ENCODE peak calls at places on chromosomes 2 and 18, in four cellular contexts. J, U, D and B are unnamed samples.

GRCh38 chr2:182133195-182133891 is 147.7 kb downstream of the PPP1R1C start:
- DNase-seq in J (no peak), U (no peak), D (no peak), B (no peak)

GRCh38 chr2:228768818-228769217 is 502.3 kb downstream of the PID1 start:
- DNase-seq in J (no peak), U (no peak), D (peak; percentile 6), B (no peak)

GRCh38 chr2:239202343-239202742 is 198.5 kb downstream of the HDAC4 start:
- DNase-seq in J (no peak), U (no peak), D (no peak), B (no peak)

GRCh38 chr2:23476786-23477185 is 91.8 kb downstream of the KLHL29 start:
- DNase-seq in J (no peak), U (no peak), D (no peak), B (no peak)

GRCh38 chr2:45983213-45983612 is 314.0 kb upstream of the EPAS1 start:
- DNase-seq in J (no peak), U (no peak), D (no peak), B (no peak)

GRCh38 chr2:11422901-11423435 is 43.0 kb downstream of the E2F6 start:
- DNase-seq in J (no peak), U (no peak), D (no peak), B (no peak)

GRCh38 chr18:75132931-75133525 is 75.9 kb downstream of the PTGR3 start:
- DNase-seq in J (no peak), U (no peak), D (no peak), B (no peak)

GRCh38 chr18:60259052-60259681 is 113.4 kb downstream of the MC4R start:
- DNase-seq in J (no peak), U (no peak), D (no peak), B (no peak)

GRCh38 chr18:9103488-9103887 is 989 bp downstream of the NDUFV2 start:
- DNase-seq in J (no peak), U (no peak), D (no peak), B (no peak)

GRCh38 chr18:23188391-23188790 is 53.1 kb downstream of the CABLES1 start:
- DNase-seq in J (no peak), U (no peak), D (no peak), B (no peak)

GRCh38 chr18:42929857-42930256 is 185.6 kb downstream of the RIT2 start:
- DNase-seq in J (no peak), U (no peak), D (no peak), B (no peak)

GRCh38 chr2:148742373-148742772 is 97.8 kb downstream of the EPC2 start:
- DNase-seq in J (no peak), U (no peak), D (no peak), B (no peak)

GRCh38 chr18:7414459-7414858 is 152.7 kb upstream of the PTPRM start:
- DNase-seq in J (no peak), U (no peak), D (no peak), B (no peak)

GRCh38 chr18:10536270-10536669 is 10.4 kb downstream of the NAPG start:
- DNase-seq in J (no peak), U (no peak), D (no peak), B (no peak)

GRCh38 chr2:23843051-23843976 is 83.6 kb downstream of the ATAD2B start:
- DNase-seq in J (no peak), U (no peak), D (no peak), B (no peak)

GRCh38 chr18:44796505-44797198 is 116.0 kb downstream of the SETBP1 start:
- DNase-seq in J (no peak), U (no peak), D (no peak), B (no peak)

GRCh38 chr2:64990823-64991222 is 1.6 kb downstream of the SLC1A4 start:
- DNase-seq in J (no peak), U (no peak), D (no peak), B (no peak)

GRCh38 chr2:234454433-234454832 is 42.4 kb downstream of the ARL4C start:
- DNase-seq in J (no peak), U (no peak), D (no peak), B (no peak)

DNA sequence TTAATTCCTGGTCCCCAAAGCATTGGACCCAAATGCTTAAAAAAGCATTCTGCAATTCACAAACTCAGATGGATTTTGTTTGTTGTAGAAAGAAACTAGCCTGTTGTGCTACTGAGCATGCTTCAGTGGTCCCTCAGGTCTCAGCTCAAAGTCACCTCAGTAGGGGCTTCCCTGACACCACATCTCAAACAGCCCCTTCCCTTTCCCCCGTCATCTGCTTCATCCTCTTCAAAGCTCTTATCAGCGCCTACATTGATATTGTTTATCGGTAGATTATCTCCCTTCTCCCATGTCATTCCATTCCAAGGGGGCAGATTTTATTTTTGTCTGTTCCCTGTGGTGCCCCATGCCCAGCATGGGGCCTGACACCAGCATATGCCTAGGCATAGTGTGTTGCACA is 172.9 kb downstream of the CELF4 start:
- DNase-seq in J (no peak), U (no peak), D (no peak), B (no peak)
- H3K27ac ChIP-seq in J (no peak overlapping the region), U (no peak overlapping the region), D (no peak overlapping the region), B (peak overlapping the region; percentile 88)

GRCh38 chr2:58475756-58476155 is 234.6 kb upstream of the FANCL start:
- DNase-seq in J (no peak), U (no peak), D (no peak), B (no peak)
- H3K27ac ChIP-seq in J (no peak overlapping the region), U (no peak overlapping the region), D (no peak overlapping the region), B (no peak overlapping the region)

GRCh38 chr2:181123798-181124217 is 143.4 kb downstream of the UBE2E3 start:
- DNase-seq in J (no peak), U (no peak), D (no peak), B (no peak)
- H3K27ac ChIP-seq in J (no peak overlapping the region), U (no peak overlapping the region), D (no peak overlapping the region), B (no peak overlapping the region)

GRCh38 chr18:76374330-76375281 is 120.4 kb downstream of the ZNF516 start:
- DNase-seq in J (no peak), U (no peak), D (no peak), B (no peak)

GRCh38 chr18:76378526-76379215 is 116.4 kb downstream of the ZNF516 start:
- DNase-seq in J (no peak), U (no peak), D (no peak), B (no peak)

GRCh38 chr18:76377359-76377756 is 117.7 kb downstream of the ZNF516 start:
- DNase-seq in J (no peak), U (no peak), D (no peak), B (no peak)

GRCh38 chr18:76376225-76376624 is 118.8 kb downstream of the ZNF516 start:
- DNase-seq in J (no peak), U (no peak), D (no peak), B (no peak)

DNA sequence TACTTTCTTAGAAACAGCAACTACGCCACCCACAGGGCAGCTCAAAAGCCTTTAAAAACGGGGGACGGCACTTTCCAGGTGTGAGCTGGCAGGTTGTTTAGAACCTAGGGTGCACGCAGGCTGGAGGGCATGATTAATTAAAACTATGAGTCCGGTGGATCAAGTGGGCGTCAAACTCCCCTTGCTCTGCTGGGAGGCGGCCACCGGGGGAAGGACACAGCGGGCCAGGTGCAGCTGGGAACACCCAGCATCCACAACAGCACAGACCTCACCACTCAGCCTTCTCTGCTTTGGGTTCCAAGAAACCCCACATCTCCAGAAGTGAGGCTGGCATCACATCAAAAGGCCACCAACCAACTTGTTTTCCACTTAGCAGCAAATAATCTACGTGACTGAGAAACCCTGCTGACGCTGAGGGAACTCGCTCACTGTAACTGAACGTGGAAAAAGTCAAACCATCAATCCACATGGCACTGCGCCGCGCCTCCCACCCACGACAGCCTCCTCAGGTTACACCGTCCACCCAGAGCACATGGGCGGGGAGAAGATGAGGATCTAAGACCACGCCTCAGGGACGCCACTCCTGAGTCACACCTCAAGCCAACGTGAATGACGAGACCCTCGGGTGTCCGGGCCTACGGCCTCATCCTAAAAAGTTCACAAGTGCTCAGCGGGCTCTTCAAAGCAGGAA is 118.2 kb downstream of the ZNF516 start:
- DNase-seq in J (no peak), U (no peak), D (no peak), B (no peak)
- H3K27ac ChIP-seq in J (no peak overlapping the region), U (no peak overlapping the region), D (no peak overlapping the region), B (no peak overlapping the region)

GRCh38 chr2:96531872-96532505 is 4.6 kb upstream of the ARID5A start:
- DNase-seq in J (peak; percentile 97), U (no peak), D (peak; percentile 98), B (peak; percentile 42)

GRCh38 chr2:96529376-96530143 is 7.0 kb upstream of the ARID5A start:
- DNase-seq in J (no peak), U (no peak), D (no peak), B (no peak)

GRCh38 chr2:96530144-96530430 is 6.5 kb upstream of the ARID5A start:
- DNase-seq in J (no peak), U (no peak), D (no peak), B (no peak)

GRCh38 chr2:96531366-96531765 is 5.2 kb upstream of the ARID5A start:
- DNase-seq in J (no peak), U (no peak), D (no peak), B (no peak)

DNA sequence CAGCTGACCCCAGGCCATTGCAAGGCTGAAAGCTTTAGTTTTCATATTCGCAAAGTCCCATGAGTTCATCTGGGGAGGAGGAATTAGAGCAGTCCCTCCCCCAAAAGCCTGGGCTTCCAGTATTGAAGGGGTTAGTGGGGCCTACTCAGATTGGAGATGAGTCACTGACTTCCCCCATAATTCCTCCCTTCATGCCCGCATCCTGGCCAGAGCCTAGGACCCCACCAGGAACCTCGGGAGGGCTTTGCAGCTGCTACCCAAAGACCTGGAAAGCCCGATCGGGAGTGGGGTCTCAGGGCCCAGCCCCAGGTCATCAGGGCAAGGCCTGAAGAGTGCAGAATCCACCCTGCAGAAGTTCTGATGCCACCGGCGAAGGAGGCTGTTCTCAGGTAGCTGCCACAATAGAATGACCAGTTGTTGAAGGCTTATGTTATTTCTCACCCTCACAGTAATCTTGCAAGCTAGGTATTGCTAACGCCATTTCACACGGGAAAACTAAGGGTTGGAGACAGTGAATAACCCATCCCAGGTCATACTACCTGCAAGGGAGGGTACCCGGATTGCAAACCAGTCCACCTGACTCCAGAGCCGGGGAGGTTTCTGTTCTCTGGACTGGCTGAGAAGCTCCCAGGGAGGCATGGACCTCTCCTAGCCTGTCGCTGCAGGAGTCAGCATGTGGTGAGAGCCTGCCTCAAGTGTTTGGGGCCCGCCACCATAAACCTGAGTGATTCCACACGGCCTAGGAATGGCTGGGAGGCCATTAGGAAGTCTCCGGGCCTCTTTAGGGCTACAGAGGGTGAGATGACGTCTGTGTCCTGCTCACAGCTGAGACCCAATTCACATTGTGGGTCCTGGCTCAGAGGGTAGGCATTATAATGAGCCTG is 5.8 kb upstream of the ARID5A start:
- DNase-seq in J (no peak), U (no peak), D (no peak), B (no peak)
- H3K27ac ChIP-seq in J (peak overlapping the region; percentile 94), U (no peak overlapping the region), D (no peak overlapping the region), B (no peak overlapping the region)

GRCh38 chr2:85699325-85699724 is 5.2 kb downstream of the GNLY start:
- DNase-seq in J (no peak), U (no peak), D (no peak), B (no peak)

GRCh38 chr2:85704038-85704437 is 9.9 kb downstream of the GNLY start:
- DNase-seq in J (no peak), U (no peak), D (no peak), B (no peak)

GRCh38 chr2:85703329-85703728 is 9.2 kb downstream of the GNLY start:
- DNase-seq in J (no peak), U (no peak), D (no peak), B (no peak)

GRCh38 chr2:85704800-85705679 is 10.9 kb downstream of the GNLY start:
- DNase-seq in J (no peak), U (no peak), D (no peak), B (no peak)

DNA sequence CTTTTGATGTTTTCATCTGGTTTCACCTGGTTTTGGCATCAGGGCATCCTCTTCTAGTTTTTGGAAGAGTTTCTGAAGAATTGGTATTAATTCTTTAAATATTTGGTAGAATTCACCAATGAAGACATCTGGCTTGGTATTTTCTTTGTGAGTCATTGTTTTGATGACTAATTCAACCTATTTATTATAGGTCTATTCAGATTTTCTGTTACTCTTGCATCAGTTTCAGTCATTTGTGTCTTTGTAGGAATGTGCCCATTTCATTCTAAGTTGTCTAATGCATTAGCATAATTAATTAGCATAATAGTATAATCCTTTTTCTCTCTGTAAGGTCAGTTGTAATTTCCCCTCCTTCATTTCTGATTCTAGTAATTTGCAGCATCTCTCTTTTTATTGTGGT is 8.0 kb downstream of the GNLY start:
- DNase-seq in J (no peak), U (no peak), D (no peak), B (no peak)
- H3K27ac ChIP-seq in J (no peak overlapping the region), U (no peak overlapping the region), D (no peak overlapping the region), B (no peak overlapping the region)